ENCODE peak calls at places on chromosomes 13 and 19, in eight cellular contexts. One of them, this sample, is unnamed.

GRCh38 chr19:860481-861098 is 1.1 kb downstream of the CFD start:
- DNase-seq in GM23338: peak
- DNase-seq in astrocyte of the cerebellum: no peak
- DNase-seq in AG04450: peak
- DNase-seq in HCT116: peak
- DNase-seq in fibroblast of lung: peak
- DNase-seq in PC-3: peak
- DNase-seq in ascending aorta: no peak
- DNase-seq in this sample: no peak

GRCh38 chr19:12603714-12604113 is 6.9 kb downstream of the ZNF490 start:
- DNase-seq in GM23338: no peak
- DNase-seq in astrocyte of the cerebellum: peak
- DNase-seq in AG04450: no peak
- DNase-seq in HCT116: no peak
- DNase-seq in fibroblast of lung: peak
- DNase-seq in PC-3: no peak
- DNase-seq in ascending aorta: no peak
- DNase-seq in this sample: no peak

GRCh38 chr13:93690139-93690538 is 463.5 kb downstream of the GPC6 start:
- DNase-seq in GM23338: peak
- DNase-seq in astrocyte of the cerebellum: peak
- DNase-seq in AG04450: no peak
- DNase-seq in HCT116: no peak
- DNase-seq in fibroblast of lung: peak
- DNase-seq in PC-3: peak
- DNase-seq in ascending aorta: no peak
- DNase-seq in this sample: no peak

GRCh38 chr19:8334458-8335342 is 8.4 kb downstream of the KANK3 start:
- DNase-seq in GM23338: peak
- DNase-seq in astrocyte of the cerebellum: no peak
- DNase-seq in AG04450: no peak
- DNase-seq in HCT116: peak
- DNase-seq in fibroblast of lung: peak
- DNase-seq in PC-3: peak
- DNase-seq in ascending aorta: no peak
- DNase-seq in this sample: no peak

GRCh38 chr19:55173717-55174409 is 6.2 kb downstream of the SYT5 start:
- DNase-seq in GM23338: peak
- DNase-seq in astrocyte of the cerebellum: no peak
- DNase-seq in AG04450: no peak
- DNase-seq in HCT116: peak
- DNase-seq in fibroblast of lung: peak
- DNase-seq in PC-3: peak
- DNase-seq in ascending aorta: no peak
- DNase-seq in this sample: no peak

GRCh38 chr13:51978836-51979556 is 32.3 kb downstream of the ATP7B start:
- DNase-seq in GM23338: no peak
- DNase-seq in astrocyte of the cerebellum: no peak
- DNase-seq in AG04450: no peak
- DNase-seq in HCT116: no peak
- DNase-seq in fibroblast of lung: peak
- DNase-seq in PC-3: no peak
- DNase-seq in ascending aorta: no peak
- DNase-seq in this sample: no peak

GRCh38 chr19:51784922-51785690 is 9.9 kb upstream of the FPR3 start:
- DNase-seq in GM23338: peak
- DNase-seq in astrocyte of the cerebellum: no peak
- DNase-seq in AG04450: no peak
- DNase-seq in HCT116: no peak
- DNase-seq in fibroblast of lung: peak
- DNase-seq in PC-3: peak
- DNase-seq in ascending aorta: peak
- DNase-seq in this sample: no peak

GRCh38 chr13:51803422-51804294 is at the start of gene DHRS12:
- DNase-seq in GM23338: peak
- DNase-seq in astrocyte of the cerebellum: peak
- DNase-seq in AG04450: no peak
- DNase-seq in HCT116: peak
- DNase-seq in fibroblast of lung: peak
- DNase-seq in PC-3: peak
- DNase-seq in ascending aorta: peak
- DNase-seq in this sample: no peak

GRCh38 chr13:79591493-79591892 is 110.5 kb downstream of the NDFIP2 start:
- DNase-seq in GM23338: no peak
- DNase-seq in astrocyte of the cerebellum: no peak
- DNase-seq in AG04450: no peak
- DNase-seq in HCT116: no peak
- DNase-seq in fibroblast of lung: no peak
- DNase-seq in PC-3: no peak
- DNase-seq in ascending aorta: no peak
- DNase-seq in this sample: no peak

GRCh38 chr19:19493841-19494546 is 21.4 kb downstream of the TSSK6 start:
- DNase-seq in GM23338: no peak
- DNase-seq in astrocyte of the cerebellum: no peak
- DNase-seq in AG04450: no peak
- DNase-seq in HCT116: no peak
- DNase-seq in fibroblast of lung: no peak
- DNase-seq in PC-3: no peak
- DNase-seq in ascending aorta: no peak
- DNase-seq in this sample: no peak

GRCh38 chr19:52748336-52748950 is 13.6 kb upstream of the ZNF611 start:
- DNase-seq in GM23338: peak
- DNase-seq in astrocyte of the cerebellum: no peak
- DNase-seq in AG04450: no peak
- DNase-seq in HCT116: no peak
- DNase-seq in fibroblast of lung: peak
- DNase-seq in PC-3: peak
- DNase-seq in ascending aorta: no peak
- DNase-seq in this sample: no peak

GRCh38 chr13:51689597-51689996 is 105.3 kb downstream of the WDFY2 start:
- DNase-seq in GM23338: no peak
- DNase-seq in astrocyte of the cerebellum: no peak
- DNase-seq in AG04450: no peak
- DNase-seq in HCT116: no peak
- DNase-seq in fibroblast of lung: no peak
- DNase-seq in PC-3: no peak
- DNase-seq in ascending aorta: no peak
- DNase-seq in this sample: no peak

GRCh38 chr19:47028372-47028672 is 8.7 kb downstream of the NPAS1 start:
- DNase-seq in GM23338: peak
- DNase-seq in astrocyte of the cerebellum: no peak
- DNase-seq in AG04450: no peak
- DNase-seq in HCT116: no peak
- DNase-seq in fibroblast of lung: no peak
- DNase-seq in PC-3: no peak
- DNase-seq in ascending aorta: no peak
- DNase-seq in this sample: no peak

GRCh38 chr13:20567881-20568528 is 1.0 kb downstream of the IFT88 start:
- DNase-seq in GM23338: no peak
- DNase-seq in astrocyte of the cerebellum: no peak
- DNase-seq in AG04450: no peak
- DNase-seq in HCT116: no peak
- DNase-seq in fibroblast of lung: no peak
- DNase-seq in PC-3: peak
- DNase-seq in ascending aorta: no peak
- DNase-seq in this sample: no peak

GRCh38 chr19:23415561-23416191 is 20.4 kb upstream of the ZNF91 start:
- DNase-seq in GM23338: peak
- DNase-seq in astrocyte of the cerebellum: no peak
- DNase-seq in AG04450: no peak
- DNase-seq in HCT116: no peak
- DNase-seq in fibroblast of lung: no peak
- DNase-seq in PC-3: no peak
- DNase-seq in ascending aorta: no peak
- DNase-seq in this sample: no peak

GRCh38 chr19:55091955-55092354 is 16.3 kb downstream of the EPS8L1 start:
- DNase-seq in GM23338: peak
- DNase-seq in astrocyte of the cerebellum: no peak
- DNase-seq in AG04450: no peak
- DNase-seq in HCT116: no peak
- DNase-seq in fibroblast of lung: no peak
- DNase-seq in PC-3: no peak
- DNase-seq in ascending aorta: no peak
- DNase-seq in this sample: no peak

GRCh38 chr19:49423985-49424303 is 703 bp upstream of the PTH2 start:
- DNase-seq in GM23338: no peak
- DNase-seq in astrocyte of the cerebellum: no peak
- DNase-seq in AG04450: no peak
- DNase-seq in HCT116: no peak
- DNase-seq in fibroblast of lung: no peak
- DNase-seq in PC-3: no peak
- DNase-seq in ascending aorta: no peak
- DNase-seq in this sample: no peak

GRCh38 chr19:49427339-49427738 is 2.2 kb downstream of the GFY start:
- DNase-seq in GM23338: no peak
- DNase-seq in astrocyte of the cerebellum: no peak
- DNase-seq in AG04450: no peak
- DNase-seq in HCT116: no peak
- DNase-seq in fibroblast of lung: no peak
- DNase-seq in PC-3: no peak
- DNase-seq in ascending aorta: no peak
- DNase-seq in this sample: no peak

GRCh38 chr19:49425178-49425577 is at the start of gene GFY:
- DNase-seq in GM23338: no peak
- DNase-seq in astrocyte of the cerebellum: no peak
- DNase-seq in AG04450: no peak
- DNase-seq in HCT116: no peak
- DNase-seq in fibroblast of lung: no peak
- DNase-seq in PC-3: no peak
- DNase-seq in ascending aorta: no peak
- DNase-seq in this sample: no peak

GRCh38 chr19:49427855-49428546 is 2.8 kb downstream of the GFY start:
- DNase-seq in GM23338: peak
- DNase-seq in astrocyte of the cerebellum: no peak
- DNase-seq in AG04450: no peak
- DNase-seq in HCT116: no peak
- DNase-seq in fibroblast of lung: no peak
- DNase-seq in PC-3: peak
- DNase-seq in ascending aorta: no peak
- DNase-seq in this sample: no peak

DNA sequence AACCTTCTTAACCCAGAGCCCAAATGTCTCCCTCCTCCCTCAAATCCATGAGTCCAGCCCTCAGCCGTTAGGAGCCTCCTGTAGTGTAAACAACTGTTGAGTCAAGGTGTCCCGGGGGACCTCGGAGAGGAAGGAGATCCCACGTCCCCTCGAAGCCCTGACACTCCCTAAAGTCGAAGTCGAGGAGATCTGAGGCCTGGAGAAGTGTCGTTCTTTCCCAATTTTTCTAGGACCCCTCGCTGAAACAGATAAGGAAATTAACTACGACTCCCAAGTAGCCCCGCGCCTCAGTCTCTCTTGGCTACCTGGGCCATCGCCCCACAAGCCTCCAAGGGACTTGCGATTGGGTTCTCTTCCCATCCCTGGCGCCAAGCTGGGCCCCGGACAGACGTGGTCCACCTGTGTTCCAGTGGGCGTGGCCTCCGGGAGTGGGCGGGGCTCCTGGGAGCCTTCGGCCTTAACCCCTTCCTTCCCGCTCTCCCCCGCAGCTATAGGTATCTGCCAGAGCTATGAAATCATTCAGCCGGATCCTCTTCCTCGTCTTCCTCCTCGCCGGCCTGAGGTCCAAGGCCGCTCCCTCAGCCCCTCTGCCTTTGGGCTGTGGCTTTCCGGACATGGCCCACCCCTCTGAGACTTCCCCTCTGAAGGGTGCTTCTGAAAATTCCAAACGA is 869 bp downstream of the GFY start:
- DNase-seq in GM23338: peak
- DNase-seq in astrocyte of the cerebellum: no peak
- DNase-seq in AG04450: no peak
- DNase-seq in HCT116: peak
- DNase-seq in fibroblast of lung: no peak
- DNase-seq in PC-3: peak
- DNase-seq in ascending aorta: no peak
- DNase-seq in this sample: no peak
- H3K4me3 ChIP-seq in GM23338: peak
- H3K4me3 ChIP-seq in astrocyte of the cerebellum: no peak
- H3K4me3 ChIP-seq in AG04450: no peak
- H3K4me3 ChIP-seq in HCT116: peak
- H3K4me3 ChIP-seq in fibroblast of lung: no peak
- H3K4me3 ChIP-seq in PC-3: no peak
- H3K4me3 ChIP-seq in ascending aorta: no peak
- H3K4me3 ChIP-seq in this sample: no peak

GRCh38 chr19:35029737-35030256 is 473 bp upstream of the SCN1B start:
- DNase-seq in GM23338: peak
- DNase-seq in astrocyte of the cerebellum: no peak
- DNase-seq in AG04450: no peak
- DNase-seq in HCT116: no peak
- DNase-seq in fibroblast of lung: no peak
- DNase-seq in PC-3: no peak
- DNase-seq in ascending aorta: no peak
- DNase-seq in this sample: no peak
- H3K4me3 ChIP-seq in GM23338: peak
- H3K4me3 ChIP-seq in astrocyte of the cerebellum: peak
- H3K4me3 ChIP-seq in AG04450: peak
- H3K4me3 ChIP-seq in HCT116: peak
- H3K4me3 ChIP-seq in fibroblast of lung: peak
- H3K4me3 ChIP-seq in PC-3: peak
- H3K4me3 ChIP-seq in ascending aorta: peak
- H3K4me3 ChIP-seq in this sample: peak

GRCh38 chr19:44718441-44719261 is 19.7 kb downstream of the CEACAM16 start:
- DNase-seq in GM23338: peak
- DNase-seq in astrocyte of the cerebellum: no peak
- DNase-seq in AG04450: peak
- DNase-seq in HCT116: no peak
- DNase-seq in fibroblast of lung: peak
- DNase-seq in PC-3: peak
- DNase-seq in ascending aorta: no peak
- DNase-seq in this sample: no peak
- H3K4me3 ChIP-seq in GM23338: peak
- H3K4me3 ChIP-seq in astrocyte of the cerebellum: no peak
- H3K4me3 ChIP-seq in AG04450: no peak
- H3K4me3 ChIP-seq in HCT116: no peak
- H3K4me3 ChIP-seq in fibroblast of lung: no peak
- H3K4me3 ChIP-seq in PC-3: no peak
- H3K4me3 ChIP-seq in ascending aorta: peak
- H3K4me3 ChIP-seq in this sample: peak

GRCh38 chr19:14147797-14148605 is 11.6 kb upstream of the ASF1B start:
- DNase-seq in GM23338: peak
- DNase-seq in astrocyte of the cerebellum: peak
- DNase-seq in AG04450: peak
- DNase-seq in HCT116: peak
- DNase-seq in fibroblast of lung: peak
- DNase-seq in PC-3: peak
- DNase-seq in ascending aorta: no peak
- DNase-seq in this sample: no peak
- H3K4me3 ChIP-seq in GM23338: no peak
- H3K4me3 ChIP-seq in astrocyte of the cerebellum: no peak
- H3K4me3 ChIP-seq in AG04450: no peak
- H3K4me3 ChIP-seq in HCT116: no peak
- H3K4me3 ChIP-seq in fibroblast of lung: no peak
- H3K4me3 ChIP-seq in PC-3: no peak
- H3K4me3 ChIP-seq in ascending aorta: peak
- H3K4me3 ChIP-seq in this sample: no peak

DNA sequence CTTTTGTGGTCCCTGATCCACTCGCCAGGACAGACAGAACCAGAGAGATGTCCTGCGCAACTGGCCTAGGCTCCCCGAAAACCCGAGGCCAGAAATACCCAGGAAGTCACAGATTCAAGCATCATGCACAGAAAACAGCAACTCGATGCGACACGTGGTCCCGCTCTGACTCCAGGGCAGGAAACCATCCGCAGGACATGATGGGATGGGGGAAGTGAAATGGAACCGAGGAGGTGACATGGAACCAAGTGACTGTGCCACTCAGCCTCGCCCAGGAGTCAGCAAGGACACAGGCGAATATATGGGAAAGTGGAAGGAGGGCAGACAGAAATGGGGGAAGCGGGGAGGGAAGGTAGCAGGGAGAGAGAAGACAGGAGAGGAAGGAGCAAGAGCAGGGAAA is 1.1 kb downstream of the ZSCAN18 start:
- DNase-seq in GM23338: peak
- DNase-seq in astrocyte of the cerebellum: no peak
- DNase-seq in AG04450: no peak
- DNase-seq in HCT116: no peak
- DNase-seq in fibroblast of lung: no peak
- DNase-seq in PC-3: no peak
- DNase-seq in ascending aorta: no peak
- DNase-seq in this sample: no peak
- H3K4me3 ChIP-seq in GM23338: peak
- H3K4me3 ChIP-seq in astrocyte of the cerebellum: peak
- H3K4me3 ChIP-seq in AG04450: no peak
- H3K4me3 ChIP-seq in HCT116: no peak
- H3K4me3 ChIP-seq in fibroblast of lung: no peak
- H3K4me3 ChIP-seq in PC-3: no peak
- H3K4me3 ChIP-seq in ascending aorta: peak
- H3K4me3 ChIP-seq in this sample: peak